ENCODE peak calls at places on chromosomes 7 and 10, in seven cellular contexts. Z, Y, X, V, M, R and L are unnamed samples.

GRCh38 chr7:6590645-6591110 is 857 bp downstream of the INTS15 start:
- DNase-seq in R (no peak), X (no peak), Y (no peak), V (peak), Z (no peak), M (no peak), L (no peak)

GRCh38 chr7:118195837-118196474 is 12.0 kb downstream of the LSM8 start:
- DNase-seq in Z (peak), M (peak), V (peak), Y (peak), X (peak), R (no peak), L (no peak)

GRCh38 chr10:132441818-132442217 is 44.8 kb downstream of the PWWP2B start:
- DNase-seq in M (no peak), X (no peak), Z (no peak), V (no peak), R (peak), Y (no peak), L (no peak)

GRCh38 chr10:58651040-58651439 is 138.4 kb downstream of the BICC1 start:
- DNase-seq in R (no peak), Y (peak), V (no peak), X (no peak), Z (no peak), M (peak), L (no peak)

GRCh38 chr10:80199828-80200227 is 5.5 kb downstream of the ANXA11 start:
- DNase-seq in V (no peak), Y (peak), R (no peak), X (no peak), M (peak), Z (no peak), L (peak)

GRCh38 chr7:88758355-88759215 is 915 bp upstream of the ZNF804B start:
- DNase-seq in X (no peak), Y (no peak), M (peak), R (peak), V (peak), Z (no peak), L (no peak)

GRCh38 chr10:58775960-58776574 is 263.4 kb downstream of the BICC1 start:
- DNase-seq in Y (peak), X (no peak), V (no peak), R (no peak), M (peak), Z (peak), L (no peak)

GRCh38 chr10:124214610-124215009 is 121.2 kb upstream of the CHST15 start:
- DNase-seq in M (no peak), Y (no peak), Z (no peak), R (no peak), V (no peak), X (no peak), L (no peak)

GRCh38 chr10:123608047-123608446 is 58.1 kb upstream of the GPR26 start:
- DNase-seq in R (no peak), Y (no peak), Z (no peak), M (no peak), X (no peak), V (no peak), L (no peak)

GRCh38 chr10:33293081-33293480 is 41.4 kb downstream of the NRP1 start:
- DNase-seq in Y (no peak), V (no peak), R (no peak), X (no peak), M (peak), Z (no peak), L (no peak)

GRCh38 chr10:48288661-48289060 is 14.2 kb upstream of the FRMPD2 start:
- DNase-seq in X (no peak), M (peak), Z (no peak), V (no peak), R (no peak), Y (no peak), L (no peak)

GRCh38 chr10:109475704-109476103 is 447.6 kb downstream of the XPNPEP1 start:
- DNase-seq in X (no peak), V (no peak), Y (no peak), Z (no peak), R (no peak), M (peak), L (no peak)

GRCh38 chr10:109937460-109937859 is 14.1 kb upstream of the XPNPEP1 start:
- DNase-seq in R (no peak), Z (no peak), V (no peak), M (no peak), Y (no peak), X (no peak), L (no peak)

GRCh38 chr10:65123120-65123519 is 1601.9 kb downstream of the REEP3 start:
- DNase-seq in X (no peak), Z (no peak), M (no peak), V (no peak), Y (no peak), R (no peak), L (no peak)

GRCh38 chr10:115936926-115937755 is 335.9 kb downstream of the GFRA1 start:
- DNase-seq in M (peak), R (no peak), Z (no peak), V (no peak), Y (peak), X (no peak), L (peak)

GRCh38 chr7:70406419-70407189 is 725.3 kb upstream of the GALNT17 start:
- DNase-seq in X (no peak), Z (no peak), V (no peak), R (no peak), Y (no peak), M (peak), L (no peak)

GRCh38 chr10:93993782-93994668 is at the start of gene PLCE1:
- DNase-seq in M (peak), Z (no peak), X (no peak), R (peak), Y (peak), V (peak), L (no peak)

GRCh38 chr10:29535012-29535777 is 99.6 kb downstream of the SVIL start:
- DNase-seq in X (peak), M (peak), R (peak), V (peak), Z (peak), Y (peak), L (peak)

GRCh38 chr7:74069086-74069541 is 14.5 kb upstream of the LIMK1 start:
- DNase-seq in R (peak), M (no peak), X (no peak), Y (no peak), V (no peak), Z (no peak), L (no peak)

GRCh38 chr10:13613519-13613918 is 26.8 kb downstream of the PRPF18 start:
- DNase-seq in M (peak), Z (no peak), V (peak), R (no peak), Y (peak), X (no peak), L (peak)

GRCh38 chr7:120402368-120402767 is 129.4 kb downstream of the KCND2 start:
- DNase-seq in V (no peak), Z (no peak), X (no peak), Y (peak), M (no peak), R (no peak), L (no peak)

GRCh38 chr10:122098924-122099323 is 110.0 kb downstream of the TACC2 start:
- DNase-seq in X (no peak), Y (peak), Z (no peak), V (no peak), M (no peak), R (no peak), L (no peak)

GRCh38 chr10:22427890-22428571 is 82.7 kb downstream of the SPAG6 start:
- DNase-seq in V (peak), M (peak), Y (peak), R (no peak), Z (peak), X (peak), L (peak)

GRCh38 chr7:14582010-14582409 is 320.5 kb downstream of the DGKB start:
- DNase-seq in Z (no peak), M (no peak), V (no peak), X (no peak), R (no peak), Y (no peak), L (no peak)

DNA sequence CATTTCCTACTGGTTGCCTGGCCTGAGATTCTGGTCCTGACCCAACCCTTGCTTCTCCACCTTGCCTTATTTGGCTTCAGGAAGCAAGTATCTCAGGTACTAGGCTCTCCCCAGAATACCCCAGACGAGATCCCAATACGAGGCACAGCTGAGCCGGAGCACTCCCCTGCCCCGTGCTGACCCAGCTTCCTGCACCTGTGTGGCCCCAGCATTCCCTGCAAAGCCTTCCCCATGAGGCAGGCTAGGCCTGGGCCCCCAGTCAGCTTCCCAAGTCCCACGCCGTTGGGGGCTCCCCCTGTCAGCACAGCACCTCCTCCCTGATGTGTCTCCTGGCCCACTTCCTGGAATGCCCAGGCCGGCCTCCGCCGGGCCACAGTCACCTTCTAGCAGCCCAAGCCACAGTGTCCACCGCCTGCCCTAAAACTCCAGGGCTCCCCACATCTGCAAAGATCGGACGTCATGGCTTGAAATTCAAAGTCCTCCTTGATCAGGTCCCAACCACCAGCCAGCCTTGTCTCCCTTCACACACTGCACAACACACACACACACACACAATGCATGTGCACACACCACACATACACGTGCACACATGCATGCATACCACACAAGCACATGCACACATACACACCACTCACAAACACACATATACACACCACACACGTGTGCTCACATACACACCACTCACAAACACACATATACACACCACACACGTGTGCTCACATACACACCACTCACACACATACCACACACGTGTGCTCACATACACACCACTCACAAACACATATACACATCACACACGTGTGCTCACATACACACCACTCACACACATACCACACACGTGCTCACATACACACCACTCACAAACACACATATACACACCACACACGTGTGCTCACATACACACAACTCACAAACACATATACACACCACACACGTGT is 78.9 kb upstream of the FOXK1 start:
- DNase-seq in Z (no peak), V (no peak), X (no peak), Y (no peak), M (no peak), R (no peak), L (no peak)
- TF ChIP-seq CTCF in Z (no peak), V (no peak), X (no peak), Y (no peak), M (no peak), R (no peak), L (no peak)

GRCh38 chr7:2521341-2521745 is 1.8 kb downstream of the LFNG start:
- DNase-seq in R (no peak), V (no peak), X (no peak), M (no peak), Y (no peak), Z (no peak), L (no peak)

GRCh38 chr7:2523461-2523905 is 3.9 kb downstream of the LFNG start:
- DNase-seq in Y (no peak), X (no peak), R (no peak), V (no peak), M (no peak), Z (no peak), L (no peak)

GRCh38 chr7:2522780-2523433 is 3.3 kb downstream of the LFNG start:
- DNase-seq in Z (no peak), R (no peak), X (peak), M (peak), Y (peak), V (no peak), L (no peak)

GRCh38 chr7:2520808-2521146 is 1.2 kb downstream of the LFNG start:
- DNase-seq in R (no peak), X (no peak), M (no peak), V (no peak), Z (no peak), Y (peak), L (no peak)

GRCh38 chr7:2521952-2522591 is 2.5 kb downstream of the LFNG start:
- DNase-seq in V (no peak), Z (no peak), R (no peak), Y (peak), X (no peak), M (no peak), L (no peak)
- H3K4me3 ChIP-seq in V (no peak), Z (peak), R (peak), Y (no peak), X (no peak), M (peak), L (peak)

DNA sequence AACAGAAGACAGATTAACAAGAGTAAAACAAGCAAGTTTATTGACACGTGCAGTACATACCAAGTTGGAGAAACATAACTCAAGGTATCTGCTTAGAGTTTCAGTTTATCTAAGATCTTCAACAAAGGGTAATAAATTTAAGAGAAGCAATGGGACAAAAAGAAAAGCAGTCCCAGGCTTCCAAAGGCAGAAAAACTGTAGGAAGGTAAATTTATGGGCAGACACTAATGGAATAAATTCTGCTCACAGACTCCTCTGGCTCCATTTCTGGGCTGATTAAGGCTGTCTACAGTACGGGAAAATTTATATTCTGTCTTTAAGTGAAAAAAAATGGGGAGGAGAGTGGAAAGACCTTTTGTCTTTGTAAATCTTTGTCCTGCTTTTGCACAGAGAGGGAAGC is 587.5 kb upstream of the IGFBP3 start:
- DNase-seq in Y (no peak), X (no peak), M (no peak), Z (no peak), V (no peak), R (no peak), L (no peak)
- TF ChIP-seq CTCF in Y (no peak), X (no peak), M (no peak), Z (no peak), V (no peak), R (no peak), L (no peak)

DNA sequence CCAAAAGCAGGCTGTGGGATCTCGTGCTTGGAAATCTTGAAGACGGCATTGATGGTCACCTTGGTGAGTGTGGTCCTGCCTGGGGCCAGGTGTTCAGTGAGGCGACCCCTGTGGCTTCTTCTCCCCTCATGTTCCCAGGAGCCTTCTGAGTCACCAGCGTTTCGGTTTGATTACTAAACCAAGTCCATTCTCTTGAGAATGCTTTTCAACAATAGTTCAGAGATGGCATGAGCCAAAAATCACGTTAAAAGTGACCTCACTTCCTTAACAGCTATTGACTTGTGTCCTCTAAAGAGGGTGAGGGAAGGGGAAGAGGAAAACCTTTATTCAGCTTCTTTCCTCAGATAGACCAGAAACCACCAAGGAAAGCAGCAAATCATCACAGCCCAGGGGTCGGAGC is 315.2 kb downstream of the GATA3 start:
- DNase-seq in Y (peak), X (no peak), V (no peak), Z (no peak), M (no peak), R (no peak), L (no peak)
- H3K4me3 ChIP-seq in Y (no peak), X (no peak), V (no peak), Z (no peak), M (no peak), R (no peak), L (no peak)

DNA sequence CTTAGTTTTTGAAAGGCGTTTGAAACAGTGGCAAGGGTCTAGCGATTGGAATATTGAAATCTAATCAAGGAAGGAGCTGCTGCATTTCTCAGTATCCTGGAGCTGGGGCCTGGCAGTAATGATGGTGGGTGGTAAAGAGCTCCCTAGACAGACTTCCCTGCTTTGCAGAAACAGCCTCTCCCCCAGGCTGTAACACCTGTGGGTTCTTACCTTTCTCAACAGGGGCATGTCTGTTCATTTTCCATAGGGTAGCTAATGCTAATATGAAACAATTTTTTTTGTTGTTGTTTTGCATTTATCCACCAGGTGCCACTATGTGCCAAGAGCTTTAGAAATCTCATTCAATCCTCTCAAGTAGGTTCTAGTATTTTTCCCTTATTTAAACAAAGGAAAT is 345.5 kb downstream of the REEP3 start:
- DNase-seq in M (no peak), X (peak), R (no peak), V (peak), Y (peak), Z (no peak), L (no peak)
- TF ChIP-seq CTCF in M (no peak), X (peak), R (peak), V (peak), Y (peak), Z (no peak), L (no peak)